ENCODE peak calls at places on chromosomes 12 and 14, in six cellular contexts. G is fibroblast of mammary gland, R is dermis microvascular lymphatic vessel endothelial cell, M is amygdala, W is HCT116, S is neural crest cell. D is an unnamed sample.

GRCh38 chr12:26555139-26555538 is 277.9 kb downstream of the ITPR2 start:
- DNase-seq in G (peak), R (no peak), M (no peak), W (no peak), S (no peak), D (no peak)

GRCh38 chr12:85834378-85834777 is 1.8 kb downstream of the RASSF9 start:
- DNase-seq in G (no peak), R (peak), M (no peak), W (no peak), S (no peak), D (no peak)

GRCh38 chr12:63302269-63302940 is 151.4 kb upstream of the AVPR1A start:
- DNase-seq in G (no peak), R (no peak), M (no peak), W (no peak), S (no peak), D (no peak)

GRCh38 chr14:105497671-105498429 is 6.8 kb downstream of the TEDC1 start:
- DNase-seq in G (no peak), R (no peak), M (no peak), W (no peak), S (no peak), D (no peak)

GRCh38 chr14:87149583-87150354 is 843.2 kb downstream of the GALC start:
- DNase-seq in G (peak), R (no peak), M (no peak), W (no peak), S (no peak), D (no peak)

GRCh38 chr12:120199595-120200306 is 1.2 kb downstream of the RPLP0 start:
- DNase-seq in G (peak), R (no peak), M (no peak), W (no peak), S (no peak), D (no peak)

GRCh38 chr12:94706250-94706661 is 55.9 kb upstream of the TMCC3 start:
- DNase-seq in G (peak), R (no peak), M (no peak), W (no peak), S (no peak), D (no peak)

GRCh38 chr14:89085154-89086059 is 261.0 kb downstream of the TTC8 start:
- DNase-seq in G (peak), R (no peak), M (no peak), W (no peak), S (no peak), D (no peak)

GRCh38 chr12:53780323-53780722 is 28.5 kb upstream of the CISTR start:
- DNase-seq in G (no peak), R (no peak), M (no peak), W (no peak), S (no peak), D (no peak)

GRCh38 chr12:18462437-18462836 is 201.1 kb downstream of the PIK3C2G start:
- DNase-seq in G (peak), R (peak), M (no peak), W (no peak), S (no peak), D (no peak)

GRCh38 chr12:21631367-21631766 is 26.3 kb downstream of the LDHB start:
- DNase-seq in G (no peak), R (no peak), M (no peak), W (no peak), S (no peak), D (no peak)

GRCh38 chr14:103404920-103405319 is 19.7 kb downstream of the MARK3 start:
- DNase-seq in G (no peak), R (no peak), M (no peak), W (no peak), S (no peak), D (no peak)

GRCh38 chr14:76775159-76775694 is 14.0 kb downstream of the VASH1 start:
- DNase-seq in G (no peak), R (no peak), M (no peak), W (no peak), S (no peak), D (no peak)

GRCh38 chr12:100956311-100956852 is 161.8 kb downstream of the ANO4 start:
- DNase-seq in G (no peak), R (no peak), M (no peak), W (no peak), S (no peak), D (no peak)

GRCh38 chr14:64799555-64799954 is 80.2 kb downstream of the SPTB start:
- DNase-seq in G (no peak), R (no peak), M (no peak), W (no peak), S (no peak), D (no peak)

GRCh38 chr12:111405856-111406473 is at the start of gene SH2B3:
- DNase-seq in G (peak), R (no peak), M (no peak), W (no peak), S (no peak), D (peak)

D was measured in KG1.